ENCODE peak calls at places on chromosome 13, in eight cellular contexts. M, O, T, E, X, L, V and C are unnamed samples.

GRCh38 chr13:110323172-110323851 is 16.2 kb downstream of the COL4A2 start:
- DNase-seq in E (peak), M (no peak), X (peak), T (no peak), V (no peak), L (no peak), O (no peak), C (peak)

GRCh38 chr13:110479648-110480047 is 81.9 kb downstream of the RAB20 start:
- DNase-seq in M (no peak), X (no peak), L (no peak), T (no peak), E (no peak), O (no peak), V (peak), C (no peak)

GRCh38 chr13:41668130-41668757 is 210.9 kb downstream of the RGCC start:
- DNase-seq in X (peak), L (peak), M (peak), O (peak), T (peak), V (peak), E (peak), C (peak)

GRCh38 chr13:28423010-28423409 is 71.9 kb downstream of the FLT1 start:
- DNase-seq in X (no peak), V (peak), O (no peak), L (no peak), M (peak), T (no peak), E (no peak), C (no peak)

GRCh38 chr13:73922728-73923393 is 211.3 kb downstream of the KLF12 start:
- DNase-seq in E (peak), T (no peak), X (peak), V (no peak), O (no peak), M (no peak), L (peak), C (peak)

GRCh38 chr13:53048880-53049279 is 20.3 kb downstream of the OLFM4 start:
- DNase-seq in L (no peak), M (no peak), E (no peak), O (no peak), V (no peak), T (no peak), X (no peak), C (no peak)

GRCh38 chr13:30026093-30026492 is 175.7 kb upstream of the UBL3 start:
- DNase-seq in X (peak), E (peak), V (no peak), O (no peak), M (no peak), T (no peak), L (peak), C (peak)

GRCh38 chr13:91740811-91741210 is 342.4 kb downstream of the GPC5 start:
- DNase-seq in T (no peak), V (no peak), E (no peak), L (no peak), M (no peak), O (no peak), X (no peak), C (no peak)

GRCh38 chr13:76239031-76239680 is 603.0 kb downstream of the LMO7 start:
- DNase-seq in T (no peak), E (no peak), X (no peak), V (no peak), M (no peak), L (no peak), O (no peak), C (no peak)

DNA sequence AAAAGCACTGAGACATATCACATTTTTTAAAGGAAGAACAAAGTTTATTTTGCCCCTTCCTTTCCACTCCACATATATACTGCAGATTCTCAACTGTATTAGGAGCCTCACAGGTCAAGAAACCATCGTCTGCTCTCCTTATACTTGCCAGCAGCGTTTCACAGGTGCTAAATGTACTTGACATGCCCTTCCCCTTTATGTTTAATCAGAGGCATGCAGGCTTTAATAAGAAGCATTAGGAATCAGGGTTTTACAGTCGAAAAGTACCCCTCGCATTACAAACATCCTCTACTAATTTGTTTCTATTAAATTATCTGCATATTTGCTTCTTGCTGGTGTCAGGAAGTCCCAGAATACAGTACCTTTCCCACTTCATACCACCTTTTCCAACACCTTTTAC is 3.7 kb upstream of the RAP2A start:
- DNase-seq in V (no peak), L (no peak), E (no peak), T (no peak), O (no peak), M (no peak), X (no peak), C (no peak)
- H3K4me3 ChIP-seq in V (no peak), L (no peak), E (no peak), T (no peak), O (no peak), M (no peak), X (no peak), C (no peak)

GRCh38 chr13:102402292-102402691 is 444 bp upstream of the FGF14 start:
- DNase-seq in V (peak), M (peak), E (no peak), X (peak), L (peak), T (no peak), O (peak), C (no peak)
- H3K4me3 ChIP-seq in V (peak), M (no peak), E (no peak), X (peak), L (no peak), T (no peak), O (no peak), C (peak)

DNA sequence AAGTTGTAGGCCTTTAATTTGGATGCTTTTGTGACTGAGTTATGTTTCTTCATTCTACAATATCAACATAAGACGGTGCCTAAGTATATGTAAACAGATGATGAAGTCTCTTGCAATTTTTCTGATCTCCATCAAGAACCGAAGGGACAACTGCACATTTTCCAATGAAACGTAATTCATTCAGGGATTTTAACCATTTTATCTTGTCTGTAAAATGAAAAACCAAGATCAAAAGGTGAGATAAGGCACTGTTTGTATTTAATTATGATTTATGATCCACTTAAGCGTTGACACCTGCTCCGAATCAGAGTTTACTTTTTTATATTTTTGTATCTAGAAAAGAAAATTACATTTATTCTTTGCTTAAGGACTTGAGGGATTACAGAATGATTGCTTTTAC is 556.8 kb upstream of the ARGLU1 start:
- DNase-seq in X (no peak), T (no peak), V (no peak), M (no peak), L (no peak), O (no peak), E (no peak), C (no peak)
- H3K4me3 ChIP-seq in X (no peak), T (no peak), V (no peak), M (no peak), L (no peak), O (no peak), E (no peak), C (no peak)

GRCh38 chr13:20546559-20546958 is 20.4 kb upstream of the IFT88 start:
- DNase-seq in M (no peak), E (no peak), T (no peak), O (no peak), L (no peak), X (no peak), V (no peak), C (no peak)

GRCh38 chr13:20553309-20553708 is 13.6 kb upstream of the IFT88 start:
- DNase-seq in X (peak), L (no peak), O (peak), E (no peak), M (no peak), V (no peak), T (no peak), C (no peak)

GRCh38 chr13:20547479-20547908 is 19.5 kb upstream of the IFT88 start:
- DNase-seq in T (no peak), E (no peak), L (no peak), M (no peak), O (peak), V (no peak), X (no peak), C (no peak)

DNA sequence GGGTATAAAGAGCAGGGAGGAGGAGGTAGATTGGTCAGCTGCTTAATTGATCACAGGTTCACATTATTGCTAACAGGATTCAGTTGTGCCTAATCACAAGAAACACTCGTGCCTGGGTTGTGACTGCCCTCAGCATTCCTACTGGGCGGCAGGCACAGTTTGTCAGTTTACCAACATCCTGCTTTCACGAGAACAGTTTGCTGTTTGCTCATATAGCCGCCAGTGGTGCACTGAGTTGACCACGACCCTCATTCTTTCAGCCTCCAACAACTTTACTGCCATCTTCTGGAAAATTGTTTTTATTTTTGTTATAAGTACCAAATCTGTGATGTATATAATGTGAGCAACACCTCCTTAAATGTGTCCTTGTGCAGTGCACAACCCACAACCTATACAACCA is 16.2 kb upstream of the IFT88 start:
- DNase-seq in L (no peak), M (no peak), V (no peak), T (no peak), O (no peak), E (no peak), X (no peak), C (no peak)
- H3K4me3 ChIP-seq in L (no peak), M (no peak), V (no peak), T (no peak), O (no peak), E (no peak), X (no peak), C (no peak)

DNA sequence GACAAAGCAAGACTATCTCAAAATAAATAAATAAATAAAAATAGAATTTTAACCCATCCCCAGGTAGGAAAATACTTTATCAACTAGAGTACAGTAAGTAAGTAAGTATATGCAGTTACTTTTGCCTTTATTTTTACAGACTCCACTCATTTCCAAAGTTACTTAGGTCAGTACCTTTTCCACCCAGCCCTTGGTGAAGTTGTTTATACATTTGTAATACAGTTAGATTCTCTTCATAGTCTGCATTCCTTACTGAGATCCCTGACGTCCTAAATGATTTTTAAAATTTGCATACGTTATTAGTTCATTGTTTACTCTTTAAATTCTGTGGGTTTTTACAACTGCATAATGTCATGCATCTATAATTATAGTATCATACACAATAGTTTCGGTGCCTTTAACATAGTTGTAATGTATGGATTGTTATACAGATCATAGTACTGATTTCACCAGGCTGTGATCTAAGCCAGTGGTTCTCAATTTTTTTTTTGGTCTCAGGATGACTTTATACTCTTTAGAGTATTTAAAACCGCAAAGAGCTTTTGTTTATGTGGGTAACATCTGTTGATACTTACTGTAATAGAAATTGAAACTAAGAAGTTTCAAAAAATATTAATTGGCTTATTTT is 10.4 kb downstream of the SETDB2 start:
- DNase-seq in E (peak), M (no peak), T (no peak), X (peak), V (no peak), O (no peak), L (peak), C (no peak)
- H3K4me3 ChIP-seq in E (no peak), M (no peak), T (no peak), X (no peak), V (no peak), O (no peak), L (no peak), C (no peak)

GRCh38 chr13:106529415-106530208 is 5.8 kb downstream of the EFNB2 start:
- DNase-seq in O (no peak), L (no peak), M (no peak), E (no peak), V (no peak), T (no peak), X (no peak), C (no peak)

GRCh38 chr13:106528711-106529414 is 6.6 kb downstream of the EFNB2 start:
- DNase-seq in O (no peak), L (no peak), E (no peak), V (no peak), X (no peak), M (no peak), T (no peak), C (no peak)

GRCh38 chr13:106530209-106530906 is 5.1 kb downstream of the EFNB2 start:
- DNase-seq in L (no peak), O (peak), X (no peak), V (no peak), M (no peak), T (peak), E (no peak), C (no peak)

GRCh38 chr13:106532111-106532929 is 3.1 kb downstream of the EFNB2 start:
- DNase-seq in M (no peak), X (peak), T (no peak), V (no peak), E (peak), L (peak), O (peak), C (peak)

GRCh38 chr13:106530907-106531520 is 4.4 kb downstream of the EFNB2 start:
- DNase-seq in O (no peak), M (no peak), V (no peak), X (no peak), L (no peak), T (no peak), E (no peak), C (no peak)
- H3K4me3 ChIP-seq in O (peak), M (no peak), V (peak), X (no peak), L (no peak), T (peak), E (no peak), C (peak)

DNA sequence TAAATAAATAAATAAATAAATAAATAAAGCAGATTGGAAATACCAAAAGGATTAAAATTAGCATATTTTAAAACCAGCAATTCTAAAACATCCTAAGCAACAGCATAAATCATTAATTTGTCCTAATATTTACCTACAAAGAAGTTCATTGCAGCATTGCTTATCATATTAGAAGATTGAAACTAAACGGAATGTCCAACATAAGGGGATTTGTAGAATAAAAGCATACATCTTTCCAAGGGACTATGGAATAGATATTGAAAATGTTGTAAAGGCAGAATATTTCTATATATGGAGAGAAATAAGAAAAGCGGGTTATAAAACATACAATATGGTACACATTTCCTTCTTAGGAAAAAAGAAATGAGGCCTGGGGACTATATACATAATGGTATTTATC is 71.1 kb upstream of the RFC3 start:
- DNase-seq in X (no peak), M (no peak), O (no peak), E (no peak), V (no peak), T (no peak), L (no peak), C (no peak)
- H3K4me3 ChIP-seq in X (no peak), M (no peak), O (no peak), E (no peak), V (no peak), T (no peak), L (no peak), C (no peak)